ENCODE peak calls at places on chromosomes 1 and 21, in six cellular contexts. B is neural progenitor cell; G is testis; C is CD4-positive, CD25-positive, alpha-beta regulatory T cell; X is aorta; A is CD8-positive, alpha-beta T cell. E is an unnamed sample.

GRCh38 chr1:52296345-52296744 is 69.7 kb downstream of the CC2D1B start:
- DNase-seq in B (peak; percentile 56), G (no peak), C (peak; percentile 47), X (no peak), A (no peak), E (no peak)

GRCh38 chr1:185565314-185565713 is 168.9 kb upstream of the HMCN1 start:
- DNase-seq in B (no peak), G (no peak), C (no peak), X (no peak), A (no peak), E (no peak)

GRCh38 chr1:237199026-237199425 is 157.0 kb downstream of the RYR2 start:
- DNase-seq in B (no peak), G (no peak), C (no peak), X (no peak), A (no peak), E (no peak)

GRCh38 chr1:14334336-14335176 is 263.9 kb upstream of the KAZN start:
- DNase-seq in B (no peak), G (no peak), C (no peak), X (no peak), A (no peak), E (no peak)

GRCh38 chr1:236953161-236953560 is 51.1 kb downstream of the MT1HL1 start:
- DNase-seq in B (peak; percentile 27), G (no peak), C (no peak), X (no peak), A (no peak), E (no peak)

GRCh38 chr1:216723274-216723780 is at the start of gene ESRRG:
- DNase-seq in B (peak; percentile 79), G (peak; percentile 59), C (no peak), X (no peak), A (no peak), E (no peak)

GRCh38 chr1:25795955-25796806 is 3.8 kb upstream of the SELENON start:
- DNase-seq in B (no peak), G (no peak), C (peak; percentile 66), X (no peak), A (peak; percentile 53), E (no peak)

GRCh38 chr1:157944666-157945280 is 48.7 kb upstream of the KIRREL1 start:
- DNase-seq in B (no peak), G (no peak), C (no peak), X (no peak), A (no peak), E (no peak)

GRCh38 chr1:245765241-245766000 is 610.6 kb downstream of the KIF26B start:
- DNase-seq in B (no peak), G (no peak), C (no peak), X (no peak), A (no peak), E (no peak)

GRCh38 chr1:11641776-11642305 is 12.4 kb downstream of the FBXO2 start:
- DNase-seq in B (peak; percentile 66), G (no peak), C (no peak), X (no peak), A (no peak), E (no peak)

GRCh38 chr1:28885982-28886730 is 28.2 kb upstream of the EPB41 start:
- DNase-seq in B (no peak), G (no peak), C (peak; percentile 12), X (no peak), A (no peak), E (peak; percentile 49)

GRCh38 chr1:226989081-226989747 is 49.1 kb downstream of the COQ8A start:
- DNase-seq in B (no peak), G (no peak), C (peak; percentile 17), X (no peak), A (no peak), E (no peak)

GRCh38 chr21:29613877-29614276 is 315.2 kb downstream of the BACH1 start:
- DNase-seq in B (no peak), G (no peak), C (no peak), X (no peak), A (no peak), E (no peak)

GRCh38 chr1:75079535-75080290 is 54.5 kb upstream of the LHX8 start:
- DNase-seq in B (no peak), G (no peak), C (no peak), X (no peak), A (no peak), E (no peak)

GRCh38 chr1:112651205-112651604 is 23.3 kb upstream of the MOV10 start:
- DNase-seq in B (no peak), G (no peak), C (no peak), X (no peak), A (no peak), E (no peak)

GRCh38 chr1:227234998-227235405 is 83.3 kb downstream of the CDC42BPA start:
- DNase-seq in B (peak; percentile 38), G (peak; percentile 33), C (peak; percentile 37), X (no peak), A (no peak), E (no peak)

GRCh38 chr1:41618066-41618825 is 133.8 kb upstream of the EDN2 start:
- DNase-seq in B (no peak), G (peak; percentile 79), C (no peak), X (peak; percentile 88), A (no peak), E (peak; percentile 12)

GRCh38 chr21:26405735-26406361 is 167.2 kb downstream of the CYYR1 start:
- DNase-seq in B (peak; percentile 31), G (no peak), C (peak; percentile 57), X (no peak), A (no peak), E (no peak)

GRCh38 chr1:21926065-21926464 is 11.0 kb downstream of the HSPG2 start:
- DNase-seq in B (no peak), G (no peak), C (no peak), X (no peak), A (no peak), E (no peak)
- H3K27ac ChIP-seq in B (no peak overlapping the region), G (peak overlapping the region; percentile 83), C (no peak overlapping the region), X (peak overlapping the region; percentile 99), A (no peak overlapping the region), E (no peak overlapping the region)

GRCh38 chr1:184297244-184297750 is 89.5 kb upstream of the C1orf21 start:
- DNase-seq in B (no peak), G (no peak), C (no peak), X (no peak), A (no peak), E (no peak)

GRCh38 chr1:184296466-184297243 is 90.2 kb upstream of the C1orf21 start:
- DNase-seq in B (no peak), G (peak; percentile 98), C (no peak), X (peak; percentile 94), A (no peak), E (no peak)

GRCh38 chr1:184299796-184300195 is 87.0 kb upstream of the C1orf21 start:
- DNase-seq in B (no peak), G (no peak), C (no peak), X (no peak), A (no peak), E (no peak)

GRCh38 chr1:184299076-184299790 is 87.6 kb upstream of the C1orf21 start:
- DNase-seq in B (no peak), G (no peak), C (no peak), X (no peak), A (no peak), E (no peak)

DNA sequence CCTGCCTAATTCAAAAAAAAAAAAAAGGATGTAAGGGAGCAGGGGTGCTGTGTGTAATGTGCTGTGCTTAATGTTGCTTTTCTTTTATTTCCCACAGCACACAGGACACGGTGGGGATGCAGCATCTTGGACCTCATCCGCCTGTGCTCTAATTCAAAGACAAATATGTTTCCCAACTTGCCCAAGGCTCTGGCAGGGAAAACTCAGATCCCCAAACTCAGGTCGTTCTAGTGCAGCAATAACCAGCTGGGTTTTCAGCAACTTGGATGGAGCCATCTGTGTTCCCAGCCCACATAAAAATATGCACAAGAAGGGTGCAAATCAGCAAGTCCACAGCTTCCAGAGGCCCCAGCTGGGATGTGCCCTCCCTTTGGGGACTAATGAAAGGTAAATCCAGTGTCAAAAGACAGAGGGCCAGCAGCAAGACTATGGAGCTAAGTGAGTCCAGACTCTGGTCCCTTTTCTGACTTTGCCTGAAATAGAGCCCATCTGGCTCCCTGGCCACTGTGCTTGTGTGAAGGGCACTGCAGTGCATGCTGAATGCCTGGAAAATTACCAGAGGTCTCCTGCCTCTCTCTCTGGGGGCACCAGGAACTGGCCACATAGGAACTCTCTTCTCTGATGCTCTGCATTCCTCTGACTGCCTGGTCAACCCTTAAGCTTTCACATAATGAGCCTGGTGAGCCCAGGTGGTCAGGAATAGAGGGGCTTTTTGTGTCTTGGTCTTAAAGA is 88.3 kb upstream of the C1orf21 start:
- DNase-seq in B (peak; percentile 59), G (no peak), C (no peak), X (no peak), A (no peak), E (no peak)
- H3K27ac ChIP-seq in B (peak overlapping the region; percentile 67), G (no peak overlapping the region), C (no peak overlapping the region), X (no peak overlapping the region), A (no peak overlapping the region), E (no peak overlapping the region)

GRCh38 chr21:35026153-35026499 is 23.0 kb downstream of the RUNX1 start:
- DNase-seq in B (no peak), G (no peak), C (no peak), X (no peak), A (no peak), E (no peak)

GRCh38 chr21:35025206-35026152 is 23.6 kb downstream of the RUNX1 start:
- DNase-seq in B (no peak), G (no peak), C (no peak), X (no peak), A (no peak), E (peak; percentile 79)

GRCh38 chr21:35027558-35028450 is 21.3 kb downstream of the RUNX1 start:
- DNase-seq in B (no peak), G (no peak), C (peak; percentile 44), X (no peak), A (no peak), E (no peak)

GRCh38 chr21:35026617-35027557 is 22.2 kb downstream of the RUNX1 start:
- DNase-seq in B (peak; percentile 66), G (peak; percentile 66), C (peak; percentile 97), X (peak; percentile 84), A (peak; percentile 88), E (peak; percentile 71)

DNA sequence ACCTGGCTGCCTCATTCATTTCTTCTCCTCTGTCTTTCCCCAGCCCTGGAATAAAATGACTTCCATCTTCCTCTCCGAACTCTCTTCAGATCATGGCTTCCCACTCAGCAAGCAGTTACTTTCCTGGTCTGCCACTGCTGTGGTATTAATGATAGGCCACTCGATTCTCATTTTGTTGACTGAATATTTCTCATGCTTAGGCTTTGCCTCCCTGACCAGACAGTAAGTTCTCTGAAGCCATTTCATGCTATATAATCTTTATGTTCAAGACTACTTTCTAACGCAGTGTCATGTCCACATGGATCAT is 20.7 kb downstream of the RUNX1 start:
- DNase-seq in B (no peak), G (no peak), C (no peak), X (no peak), A (no peak), E (no peak)
- H3K27ac ChIP-seq in B (no peak overlapping the region), G (no peak overlapping the region), C (peak overlapping the region; percentile 94), X (no peak overlapping the region), A (peak overlapping the region; percentile 74), E (peak overlapping the region; percentile 90)

GRCh38 chr1:190475394-190476250 is 2.0 kb downstream of the BRINP3 start:
- DNase-seq in B (peak; percentile 41), G (no peak), C (no peak), X (no peak), A (no peak), E (no peak)

GRCh38 chr1:190478193-190479007 is 736 bp upstream of the BRINP3 start:
- DNase-seq in B (peak; percentile 83), G (peak; percentile 15), C (no peak), X (no peak), A (no peak), E (no peak)

GRCh38 chr1:190479537-190479936 is 1.9 kb upstream of the BRINP3 start:
- DNase-seq in B (peak; percentile 44), G (no peak), C (no peak), X (no peak), A (no peak), E (no peak)

GRCh38 chr1:190479028-190479427 is 1.4 kb upstream of the BRINP3 start:
- DNase-seq in B (peak; percentile 48), G (no peak), C (no peak), X (no peak), A (no peak), E (no peak)

GRCh38 chr1:190477687-190478192 is at the start of gene BRINP3:
- DNase-seq in B (no peak), G (no peak), C (no peak), X (no peak), A (no peak), E (no peak)
- H3K27ac ChIP-seq in B (no peak within 1 kb of the TSS), G (no peak within 1 kb of the TSS), C (no peak within 1 kb of the TSS), X (no peak within 1 kb of the TSS), A (no peak within 1 kb of the TSS), E (no peak within 1 kb of the TSS)

E was measured in HL-60.